ENCODE peak calls at places on chromosomes 6 and 20, in six cellular contexts. A is IMR-90, O is mesendoderm, X is mesenchymal stem cell, Z is H1, H is trophoblast cell. Q is an unnamed sample.

GRCh38 chr6:15520616-15521203 is 142.1 kb downstream of the DTNBP1 start:
- DNase-seq in Z (no peak), O (no peak), X (no peak), H (no peak), A (no peak), Q (no peak)

GRCh38 chr20:1894471-1894950 is 696 bp upstream of the SIRPA start:
- DNase-seq in A (peak; percentile 59), X (peak; percentile 79), Z (no peak), H (peak; percentile 52), O (peak; percentile 80), Q (peak; percentile 57)

GRCh38 chr6:2916354-2916925 is 13.3 kb upstream of the SERPINB9 start:
- DNase-seq in X (no peak), Z (no peak), O (no peak), H (no peak), A (no peak), Q (no peak)

GRCh38 chr6:40523505-40524172 is 63.5 kb downstream of the LRFN2 start:
- DNase-seq in Z (no peak), O (no peak), X (no peak), H (no peak), A (no peak), Q (no peak)

GRCh38 chr6:17505062-17505476 is 95.0 kb upstream of the FAM8A1 start:
- DNase-seq in X (peak; percentile 35), O (peak; percentile 42), H (peak; percentile 8), Z (no peak), A (peak; percentile 34), Q (no peak)

GRCh38 chr6:38688579-38689087 is 14.3 kb downstream of the GLO1 start:
- DNase-seq in O (peak; percentile 44), Z (no peak), H (no peak), X (no peak), A (no peak), Q (no peak)

GRCh38 chr6:55917756-55918415 is 42.5 kb upstream of the BMP5 start:
- DNase-seq in O (no peak), Z (no peak), H (no peak), A (peak; percentile 48), X (no peak), Q (no peak)

GRCh38 chr6:116371384-116372209 is 850 bp downstream of the DSE start:
- DNase-seq in A (peak; percentile 94), Z (peak; percentile 70), O (peak; percentile 96), X (peak; percentile 94), H (peak; percentile 90), Q (peak; percentile 71)

GRCh38 chr6:166957087-166957804 is 896 bp upstream of the RNASET2 start:
- DNase-seq in H (no peak), A (no peak), Z (no peak), O (peak; percentile 28), X (peak; percentile 28), Q (peak; percentile 15)

GRCh38 chr6:81668615-81669047 is 83.8 kb downstream of the TENT5A start:
- DNase-seq in H (no peak), Z (no peak), X (no peak), O (no peak), A (no peak), Q (no peak)

GRCh38 chr6:3209114-3210023 is 18.1 kb downstream of the TUBB2B start:
- DNase-seq in Z (peak; percentile 87), X (peak; percentile 96), H (peak; percentile 96), A (peak; percentile 98), O (peak; percentile 99), Q (no peak)

GRCh38 chr6:149458196-149458595 is 26.6 kb downstream of the ZC3H12D start:
- DNase-seq in O (no peak), X (no peak), A (peak; percentile 32), Z (no peak), H (no peak), Q (no peak)

GRCh38 chr6:2990179-2990931 is 9.3 kb upstream of the NQO2 start:
- DNase-seq in H (no peak), X (peak; percentile 81), Z (no peak), O (peak; percentile 89), A (no peak), Q (no peak)

GRCh38 chr6:134398453-134398852 is 80.5 kb upstream of the SGK1 start:
- DNase-seq in A (no peak), Z (no peak), H (peak; percentile 24), O (no peak), X (no peak), Q (no peak)

GRCh38 chr6:26537846-26538571 is at the start of gene HMGN4:
- DNase-seq in A (peak; percentile 90), H (peak; percentile 90), Z (no peak), O (peak; percentile 97), X (peak; percentile 95), Q (peak; percentile 87)

GRCh38 chr6:148736779-148737412 is 9.9 kb upstream of the UST start:
- DNase-seq in X (no peak), Z (no peak), H (no peak), O (no peak), A (no peak), Q (no peak)

GRCh38 chr6:46734867-46735719 is at the start of gene PLA2G7:
- DNase-seq in O (peak; percentile 71), A (no peak), X (peak; percentile 14), Z (no peak), H (peak; percentile 50), Q (peak; percentile 60)

GRCh38 chr6:29510202-29510601 is 22.4 kb upstream of the MAS1L start:
- DNase-seq in A (no peak), Z (no peak), H (no peak), O (peak; percentile 13), X (no peak), Q (peak; percentile 2)

GRCh38 chr6:39849764-39850163 is 57.6 kb downstream of the DAAM2 start:
- DNase-seq in Z (no peak), A (peak; percentile 31), O (peak; percentile 37), H (no peak), X (peak; percentile 53), Q (no peak)

GRCh38 chr6:113352029-113352801 is 504.9 kb upstream of the MARCKS start:
- DNase-seq in X (peak; percentile 78), O (no peak), Z (no peak), A (peak; percentile 84), H (peak; percentile 90), Q (no peak)

GRCh38 chr6:90175627-90176538 is 120.8 kb downstream of the BACH2 start:
- DNase-seq in H (peak; percentile 39), X (no peak), Z (no peak), O (no peak), A (no peak), Q (no peak)

GRCh38 chr20:47353697-47354387 is 2.7 kb downstream of the ZMYND8 start:
- DNase-seq in Z (no peak), H (no peak), X (peak; percentile 42), A (no peak), O (no peak), Q (no peak)
- H2AK5ac ChIP-seq in Z (no peak overlapping the region), H (peak overlapping the region; percentile 59), X (peak overlapping the region; percentile 84), A (peak overlapping the region; percentile 88), O (no peak overlapping the region), Q (no peak overlapping the region)

DNA sequence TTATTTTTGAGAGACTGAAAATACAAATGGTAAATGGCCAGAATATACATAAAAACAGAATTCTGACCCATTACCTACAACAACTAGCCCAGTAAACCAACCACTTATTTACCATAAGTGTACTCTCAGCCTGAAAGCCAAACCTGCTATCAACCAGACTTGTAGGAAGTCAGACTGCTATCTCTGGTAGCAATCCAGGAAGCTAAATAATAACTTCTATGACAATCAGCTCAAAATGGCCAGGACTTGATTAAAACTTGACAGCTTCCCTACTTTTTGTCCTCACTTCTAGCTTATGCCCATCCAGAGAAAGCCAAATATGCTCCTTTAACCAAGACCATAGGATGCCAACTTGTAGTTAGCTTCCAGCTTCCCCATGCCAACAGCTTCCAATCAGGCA is 4.7 kb upstream of the WTAP start:
- DNase-seq in H (no peak), A (no peak), Z (no peak), X (no peak), O (no peak), Q (no peak)
- H3K4me3 ChIP-seq in H (no peak overlapping the region), A (no peak overlapping the region), Z (no peak overlapping the region), X (no peak overlapping the region), O (no peak overlapping the region), Q (no peak overlapping the region)

GRCh38 chr6:43757966-43758616 is 11.9 kb upstream of the VEGFA start:
- DNase-seq in Z (no peak), O (no peak), X (no peak), A (no peak), H (no peak), Q (no peak)

GRCh38 chr6:43749461-43749860 is 20.6 kb upstream of the VEGFA start:
- DNase-seq in X (no peak), O (no peak), Z (no peak), H (no peak), A (no peak), Q (no peak)

GRCh38 chr6:43750622-43751021 is 19.4 kb upstream of the VEGFA start:
- DNase-seq in A (no peak), X (no peak), Z (no peak), O (no peak), H (no peak), Q (no peak)

GRCh38 chr6:43748765-43749164 is 21.2 kb upstream of the VEGFA start:
- DNase-seq in A (no peak), O (no peak), X (no peak), H (no peak), Z (no peak), Q (no peak)

DNA sequence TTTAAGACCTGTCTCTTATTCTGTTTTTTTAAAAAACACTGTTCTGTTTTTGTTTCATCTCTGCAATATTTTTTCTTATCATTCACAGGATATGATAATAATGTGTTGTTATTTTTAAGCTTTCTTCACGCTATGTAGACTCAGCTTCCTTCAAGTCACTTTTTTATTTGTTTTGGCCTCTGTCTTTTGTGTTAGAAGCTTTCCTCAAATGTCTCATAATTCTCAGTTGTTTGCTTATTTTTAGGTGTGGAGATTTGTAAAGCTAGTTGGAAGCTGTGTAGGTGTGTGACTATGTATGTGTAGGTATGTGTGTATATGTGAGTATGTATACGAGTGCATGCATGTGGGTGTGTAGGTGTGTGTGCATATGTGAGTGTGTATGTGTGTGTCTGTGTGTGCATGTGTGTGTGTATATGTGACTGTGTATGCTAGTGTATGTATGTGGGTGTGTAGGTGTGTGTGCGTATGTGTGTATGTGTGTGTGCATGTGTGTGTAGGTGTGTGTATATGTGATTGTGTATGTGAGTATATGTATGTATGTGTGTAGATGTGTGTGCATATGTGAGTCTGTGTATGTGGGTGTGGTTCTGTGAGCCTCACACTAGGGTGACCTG is 16.3 kb upstream of the VEGFA start:
- DNase-seq in O (no peak), X (no peak), A (no peak), H (no peak), Z (no peak), Q (no peak)
- H2AK5ac ChIP-seq in O (no peak overlapping the region), X (no peak overlapping the region), A (no peak overlapping the region), H (no peak overlapping the region), Z (peak overlapping the region; percentile 86), Q (no peak overlapping the region)

DNA sequence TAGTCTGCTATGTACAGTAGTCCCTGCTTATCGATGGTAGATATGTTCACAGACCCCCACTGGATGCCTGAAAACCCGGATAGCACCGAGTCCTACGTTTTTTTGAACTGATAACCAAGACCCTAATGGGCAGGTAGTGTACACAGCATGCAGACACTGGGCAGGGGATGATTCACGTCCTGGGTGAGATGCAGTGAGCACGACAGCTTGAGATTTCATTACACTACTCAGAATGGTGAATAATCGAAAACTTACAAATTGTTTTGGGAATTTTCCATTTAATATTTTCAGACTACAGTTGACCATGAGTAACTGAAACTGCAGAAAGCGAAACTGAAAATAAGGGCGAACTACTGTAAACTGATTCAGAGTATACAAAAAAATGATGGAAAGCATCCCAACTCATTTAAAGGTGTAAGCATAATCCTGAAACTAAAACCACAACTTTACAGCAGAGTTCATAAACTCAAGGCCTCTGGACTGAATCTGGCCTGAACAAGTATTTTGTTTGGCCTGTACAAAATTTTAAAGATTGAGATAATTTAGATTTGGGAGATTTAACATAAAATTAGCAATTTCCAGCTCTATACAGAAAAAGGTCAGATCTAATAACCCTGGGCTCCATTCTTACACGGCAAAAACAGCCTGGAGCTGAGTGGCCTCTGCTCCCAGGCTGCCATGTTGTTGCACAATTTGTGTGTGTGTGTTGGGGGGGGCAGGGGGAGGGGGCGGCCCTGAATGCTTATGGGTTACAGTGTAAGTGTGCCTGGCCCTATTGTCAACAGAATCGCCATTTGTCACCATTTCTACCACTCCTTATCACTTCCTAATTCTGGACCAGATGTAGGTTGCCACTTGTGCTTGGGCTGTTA is 34.9 kb downstream of the RNF24 start:
- DNase-seq in A (peak; percentile 73), H (no peak), Z (no peak), O (peak; percentile 31), X (peak; percentile 72), Q (no peak)
- H3K4me3 ChIP-seq in A (peak overlapping the region; percentile 33), H (no peak overlapping the region), Z (no peak overlapping the region), O (no peak overlapping the region), X (no peak overlapping the region), Q (no peak overlapping the region)